ENCODE peak calls at places on chromosomes 3 and 15, in four cellular contexts. M is GM12878, C is A549, L is HepG2. S is an unnamed sample.

GRCh38 chr3:152460936-152461335 is 192.2 kb downstream of the MBNL1 start:
- DNase-seq in L (peak), C (no peak), M (no peak), S (no peak)

GRCh38 chr3:88988906-88989305 is 118.5 kb upstream of the EPHA3 start:
- DNase-seq in C (no peak), M (no peak), L (no peak), S (no peak)

GRCh38 chr3:11582123-11582968 is 61.4 kb downstream of the VGLL4 start:
- DNase-seq in M (no peak), C (no peak), L (no peak), S (no peak)

GRCh38 chr3:98690876-98691275 is 72.3 kb upstream of the ST3GAL6 start:
- DNase-seq in L (no peak), C (no peak), M (no peak), S (peak)

GRCh38 chr3:158672293-158673176 is at the start of gene LXN:
- DNase-seq in L (peak), M (peak), C (peak), S (no peak)

GRCh38 chr15:85793641-85794597 is 806 bp downstream of the KLHL25 start:
- DNase-seq in M (no peak), C (peak), L (peak), S (peak)

GRCh38 chr3:170585008-170585936 is 603 bp downstream of the SLC7A14 start:
- DNase-seq in L (no peak), M (no peak), C (no peak), S (no peak)

GRCh38 chr15:101464246-101464998 is 25.1 kb downstream of the PCSK6 start:
- DNase-seq in L (no peak), M (no peak), C (no peak), S (no peak)

GRCh38 chr3:8210752-8211405 is 290.7 kb upstream of the LMCD1 start:
- DNase-seq in C (no peak), L (no peak), M (no peak), S (no peak)

GRCh38 chr3:194521514-194522260 is 34.9 kb upstream of the ATP13A3 start:
- DNase-seq in M (no peak), L (no peak), C (no peak), S (no peak)

GRCh38 chr3:13017361-13018038 is 55.7 kb downstream of the IQSEC1 start:
- DNase-seq in C (no peak), M (no peak), L (no peak), S (no peak)

GRCh38 chr3:13014755-13015285 is 58.4 kb downstream of the IQSEC1 start:
- DNase-seq in C (no peak), L (no peak), M (no peak), S (no peak)

GRCh38 chr3:13016726-13017255 is 56.4 kb downstream of the IQSEC1 start:
- DNase-seq in M (no peak), L (no peak), C (no peak), S (no peak)

GRCh38 chr3:13015286-13016082 is 57.7 kb downstream of the IQSEC1 start:
- DNase-seq in L (no peak), M (no peak), C (no peak), S (peak)

GRCh38 chr3:13016083-13016725 is 57.0 kb downstream of the IQSEC1 start:
- DNase-seq in C (no peak), M (peak), L (no peak), S (peak)
- TF ChIP-seq POLR2A in C (no peak), M (no peak), L (no peak), S (no peak)

DNA sequence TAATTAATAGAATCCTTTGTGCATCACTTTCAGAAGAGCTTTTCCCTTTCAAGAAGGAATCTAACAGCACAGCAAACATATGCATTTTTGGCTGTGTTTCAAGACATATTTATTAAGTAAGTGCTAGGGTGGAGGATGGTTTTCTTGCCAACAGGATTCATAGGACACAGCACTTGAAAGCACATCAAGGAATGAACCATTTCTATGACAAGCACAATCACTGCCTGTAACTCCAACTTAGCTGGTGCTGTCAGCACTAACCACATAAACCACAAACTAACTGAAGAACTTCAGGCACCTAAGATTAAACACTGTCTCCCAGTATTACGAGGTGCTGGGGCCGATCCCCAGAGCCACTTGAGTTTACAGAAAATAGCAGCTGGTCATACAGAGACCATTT is 35.5 kb upstream of the SPRED1 start:
- DNase-seq in L (no peak), C (no peak), M (no peak), S (peak)
- TF ChIP-seq MYC in L (no peak), C (no peak), M (no peak), S (no peak)

GRCh38 chr3:36945326-36945980 is 599 bp upstream of the TRANK1 start:
- DNase-seq in M (no peak), L (no peak), C (no peak), S (no peak)

GRCh38 chr3:36942632-36943248 is 2.1 kb downstream of the TRANK1 start:
- DNase-seq in L (no peak), M (no peak), C (no peak), S (no peak)

GRCh38 chr3:36944012-36944640 is 728 bp downstream of the TRANK1 start:
- DNase-seq in L (no peak), C (peak), M (no peak), S (peak)

GRCh38 chr3:36943601-36944000 is 1.3 kb downstream of the TRANK1 start:
- DNase-seq in C (no peak), M (no peak), L (no peak), S (no peak)

DNA sequence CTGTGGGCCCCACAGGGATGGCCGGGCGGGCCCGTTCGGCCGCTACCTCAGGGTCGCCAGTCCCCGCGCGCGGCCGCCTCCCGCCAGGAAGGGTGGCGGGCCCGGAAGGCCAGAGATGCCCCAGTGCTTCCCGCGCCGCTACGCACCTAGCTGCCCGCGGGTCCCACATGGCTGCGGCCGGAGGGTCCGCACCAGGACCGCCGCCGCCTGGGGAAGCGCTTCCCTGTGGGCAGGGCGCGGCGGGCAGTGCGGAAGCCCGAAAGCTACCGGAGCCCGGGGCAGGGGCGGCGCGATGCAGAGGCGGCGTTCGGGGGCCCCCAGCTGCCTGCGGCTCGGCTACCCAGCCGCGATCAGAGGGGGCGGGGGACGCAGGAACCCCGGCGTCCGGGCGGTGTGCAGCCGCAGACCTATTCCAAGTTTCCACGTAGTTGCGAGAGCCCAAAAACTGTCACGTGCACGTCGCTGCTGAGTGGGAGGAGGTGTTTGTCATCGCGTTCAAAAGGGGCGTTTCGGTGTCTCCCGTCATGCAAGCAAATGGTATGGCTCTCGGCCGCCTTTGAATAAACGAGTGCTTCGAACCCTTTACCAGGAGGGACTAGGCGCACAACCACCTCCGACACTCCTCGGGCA is at the start of gene TRANK1:
- DNase-seq in M (no peak), C (peak), L (no peak), S (peak)
- TF ChIP-seq POLR2A in M (no peak), C (no peak), L (no peak), S (no peak)

GRCh38 chr15:27752682-27753081 is 346.4 kb downstream of the OCA2 start:
- DNase-seq in M (no peak), L (no peak), C (no peak), S (no peak)
- TF ChIP-seq MYC in M (no peak), L (no peak), C (no peak), S (no peak)

GRCh38 chr15:41970456-41970855 is 1.9 kb downstream of the EHD4 start:
- DNase-seq in L (no peak), M (no peak), C (no peak), S (no peak)

GRCh38 chr15:41971089-41971892 is 1.1 kb downstream of the EHD4 start:
- DNase-seq in L (peak), M (peak), C (peak), S (peak)

GRCh38 chr15:41971893-41972340 is 440 bp downstream of the EHD4 start:
- DNase-seq in C (peak), M (no peak), L (peak), S (no peak)

GRCh38 chr15:41969851-41970431 is 2.4 kb downstream of the EHD4 start:
- DNase-seq in C (no peak), M (peak), L (no peak), S (peak)

GRCh38 chr15:41972341-41973237 is at the start of gene EHD4:
- DNase-seq in M (peak), L (peak), C (peak), S (peak)
- TF ChIP-seq POLR2A in M (peak), L (peak), C (peak), S (peak)

GRCh38 chr15:60557157-60557556 is 78.2 kb upstream of the ICE2 start:
- DNase-seq in C (no peak), M (no peak), L (no peak), S (no peak)

GRCh38 chr15:60554494-60554893 is 75.6 kb upstream of the ICE2 start:
- DNase-seq in C (no peak), L (no peak), M (no peak), S (no peak)

GRCh38 chr15:60555814-60556213 is 76.9 kb upstream of the ICE2 start:
- DNase-seq in M (no peak), C (no peak), L (no peak), S (no peak)

GRCh38 chr15:60553163-60553562 is 74.2 kb upstream of the ICE2 start:
- DNase-seq in L (no peak), C (no peak), M (no peak), S (no peak)

DNA sequence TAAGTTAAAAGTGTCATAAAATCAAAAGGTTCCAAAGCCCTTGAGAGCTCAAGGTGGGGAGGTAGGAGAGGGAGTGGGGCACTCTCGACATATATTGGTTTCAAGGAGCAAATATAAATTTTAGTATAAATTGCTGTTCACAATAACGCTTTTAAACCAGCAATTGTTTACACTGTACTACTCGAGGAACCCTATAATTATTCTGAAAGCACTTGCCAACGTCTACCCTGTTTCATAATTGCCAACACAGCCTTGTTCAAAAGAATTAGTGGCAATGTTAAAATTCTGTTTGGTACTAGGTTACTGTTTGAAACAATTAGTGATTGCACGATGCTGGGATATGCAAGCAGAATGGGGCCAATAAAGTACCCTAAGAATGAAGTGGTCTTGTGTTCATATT is 76.3 kb upstream of the ICE2 start:
- DNase-seq in C (no peak), M (no peak), L (no peak), S (no peak)
- TF ChIP-seq MYC in C (no peak), M (no peak), L (no peak), S (no peak)

GRCh38 chr3:44762170-44762677 is 630 bp downstream of the KIF15 start:
- DNase-seq in L (no peak), M (no peak), C (no peak), S (peak)

GRCh38 chr3:44764248-44764647 is 2.7 kb downstream of the KIF15 start:
- DNase-seq in M (no peak), C (no peak), L (no peak), S (no peak)

GRCh38 chr3:44762690-44763089 is 1.1 kb downstream of the KIF15 start:
- DNase-seq in L (no peak), M (no peak), C (no peak), S (no peak)

DNA sequence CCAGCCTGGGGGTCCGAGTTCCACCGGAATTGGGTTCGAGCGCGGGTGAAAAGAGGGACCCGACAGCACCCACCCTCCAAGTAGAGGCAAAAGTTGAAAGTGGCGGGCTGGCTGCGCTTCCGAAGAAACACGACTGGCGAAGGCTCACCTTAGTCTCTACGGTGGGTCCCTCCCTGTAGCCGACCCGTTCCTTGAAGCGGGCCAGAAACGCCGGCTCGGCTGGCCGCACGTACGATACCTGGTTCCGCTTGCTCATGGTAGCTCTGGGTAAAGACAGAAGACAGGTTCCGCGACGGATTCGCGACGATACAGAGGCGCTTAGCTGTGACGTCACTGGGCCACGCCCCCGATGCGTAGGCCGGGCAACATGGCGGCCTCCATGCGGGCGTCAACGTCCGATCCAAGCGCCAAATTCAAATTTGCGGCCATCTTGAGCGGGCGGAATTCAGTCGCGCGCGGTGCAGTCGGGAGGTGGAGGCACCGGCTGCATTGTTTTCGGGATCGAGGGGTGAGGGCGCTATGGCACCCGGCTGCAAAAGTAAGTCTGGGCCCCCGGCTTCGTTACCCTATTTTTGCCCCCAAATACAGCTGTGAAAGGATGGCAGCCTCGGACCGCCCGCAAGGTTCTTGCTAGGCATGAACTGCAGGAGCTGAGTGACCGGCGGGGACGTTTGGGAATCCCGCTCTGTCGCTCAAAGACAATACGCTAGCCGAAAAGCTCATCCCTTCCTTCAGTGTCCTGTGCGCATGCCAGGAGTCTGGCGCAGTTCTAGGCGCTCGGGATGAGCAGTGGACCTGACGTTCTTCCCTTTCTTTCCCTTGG is at the start of the genes KIAA1143 and KIF15:
- DNase-seq in M (peak), L (peak), C (peak), S (peak)
- TF ChIP-seq POLR2A in M (peak), L (peak), C (peak), S (peak)

DNA sequence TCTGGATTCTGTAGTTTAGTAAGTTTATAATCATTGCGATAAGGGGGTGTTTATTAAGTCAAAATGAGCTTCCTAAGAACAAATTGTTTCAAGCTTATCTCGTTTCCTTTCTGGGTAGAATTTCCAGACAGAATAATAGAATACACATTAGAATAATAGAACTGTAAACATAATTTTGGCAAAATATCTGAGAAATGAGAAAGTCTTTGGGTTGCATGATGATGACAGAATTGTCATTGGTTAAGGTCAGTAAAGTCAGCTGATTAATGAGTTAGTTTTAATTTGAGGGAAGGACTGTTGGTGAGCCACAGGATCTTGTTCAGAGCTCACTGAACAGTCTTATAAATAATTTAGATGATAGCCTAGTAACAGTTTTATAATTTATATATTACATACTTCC is 10.2 kb downstream of the EIF2A start:
- DNase-seq in M (no peak), L (no peak), C (no peak), S (no peak)
- TF ChIP-seq MYC in M (no peak), L (no peak), C (no peak), S (no peak)

S was measured in NB4.